ENCODE peak calls at places on chromosomes 1 and 21, in four cellular contexts. O is cardiac muscle cell, T is heart left ventricle, K is dorsolateral prefrontal cortex. R is an unnamed sample.

GRCh38 chr1:155801149-155801548 is 55.9 kb downstream of the GON4L start:
- DNase-seq in O (no peak), T (no peak), K (no peak), R (no peak)

GRCh38 chr1:145871994-145872411 is 13.1 kb upstream of the PIAS3 start:
- DNase-seq in O (peak), T (no peak), K (peak), R (no peak)

GRCh38 chr1:235648954-235649721 is 446 bp downstream of the GNG4 start:
- DNase-seq in O (peak), T (peak), K (peak), R (peak)

GRCh38 chr21:44966135-44967081 is 26.6 kb downstream of the SLX9 start:
- DNase-seq in O (no peak), T (no peak), K (peak), R (no peak)

GRCh38 chr1:151639466-151639865 is 27.6 kb downstream of the SNX27 start:
- DNase-seq in O (no peak), T (no peak), K (no peak), R (no peak)

GRCh38 chr1:45299981-45300668 is 26.6 kb upstream of the HPDL start:
- DNase-seq in O (peak), T (peak), K (peak), R (peak)

GRCh38 chr1:145999321-146000024 is 3.1 kb upstream of the TXNIP start:
- DNase-seq in O (no peak), T (no peak), K (peak), R (no peak)

GRCh38 chr21:44929242-44929798 is 8.6 kb upstream of the ITGB2 start:
- DNase-seq in O (no peak), T (no peak), K (no peak), R (no peak)

GRCh38 chr1:97243973-97244560 is 522.5 kb downstream of the PTBP2 start:
- DNase-seq in O (peak), T (no peak), K (no peak), R (no peak)

GRCh38 chr1:92709738-92710137 is 75.2 kb downstream of the EVI5 start:
- DNase-seq in O (no peak), T (no peak), K (no peak), R (no peak)

GRCh38 chr1:108193333-108193732 is 6.8 kb downstream of the SLC25A24 start:
- DNase-seq in O (no peak), T (no peak), K (no peak), R (no peak)

GRCh38 chr1:170620164-170620563 is 43.8 kb upstream of the PRRX1 start:
- DNase-seq in O (no peak), T (no peak), K (no peak), R (no peak)

GRCh38 chr1:111851552-111851951 is 95.9 kb downstream of the DDX20 start:
- DNase-seq in O (no peak), T (no peak), K (no peak), R (no peak)

GRCh38 chr21:37829447-37829846 is 86.8 kb downstream of the KCNJ6 start:
- DNase-seq in O (no peak), T (no peak), K (no peak), R (no peak)

GRCh38 chr1:38789498-38790169 is 69.9 kb downstream of the RRAGC start:
- DNase-seq in O (peak), T (no peak), K (no peak), R (no peak)

GRCh38 chr1:117312453-117313138 is 54.7 kb upstream of the MAN1A2 start:
- DNase-seq in O (no peak), T (no peak), K (no peak), R (no peak)

GRCh38 chr1:9291914-9292360 is 757 bp upstream of the SPSB1 start:
- DNase-seq in O (no peak), T (peak), K (no peak), R (no peak)

GRCh38 chr21:15352009-15352408 is 287.2 kb upstream of the NRIP1 start:
- DNase-seq in O (no peak), T (no peak), K (no peak), R (no peak)

GRCh38 chr1:46399307-46399706 is 5.2 kb downstream of the FAAH start:
- DNase-seq in O (peak), T (no peak), K (no peak), R (no peak)

GRCh38 chr1:222195857-222196256 is 352.0 kb downstream of the HHIPL2 start:
- DNase-seq in O (no peak), T (no peak), K (no peak), R (no peak)

GRCh38 chr1:47967868-47968267 is 29.3 kb downstream of the TRABD2B start:
- DNase-seq in O (no peak), T (no peak), K (no peak), R (no peak)

GRCh38 chr1:9101510-9102146 is 27.3 kb downstream of the GPR157 start:
- DNase-seq in O (peak), T (peak), K (no peak), R (no peak)

GRCh38 chr21:44614161-44614631 is 2.3 kb downstream of the KRTAP10-8 start:
- DNase-seq in O (no peak), T (no peak), K (no peak), R (no peak)

GRCh38 chr1:152501704-152502103 is 8.9 kb upstream of the LCE5A start:
- DNase-seq in O (no peak), T (no peak), K (no peak), R (no peak)

GRCh38 chr1:228371741-228372182 is 34.9 kb downstream of the TRIM11 start:
- DNase-seq in O (no peak), T (no peak), K (no peak), R (no peak)

GRCh38 chr1:113615425-113615824 is 143.9 kb downstream of the PHTF1 start:
- DNase-seq in O (no peak), T (no peak), K (no peak), R (no peak)

GRCh38 chr1:16907870-16908758 is 12.3 kb downstream of the RNU1-2 start:
- DNase-seq in O (no peak), T (no peak), K (no peak), R (no peak)

GRCh38 chr21:17613242-17613676 is 558 bp upstream of the BTG3 start:
- DNase-seq in O (no peak), T (peak), K (no peak), R (peak)

GRCh38 chr1:100354971-100355394 is 2.7 kb downstream of the CDC14A start:
- DNase-seq in O (peak), T (no peak), K (no peak), R (peak)

GRCh38 chr1:16204216-16204615 is 8.2 kb downstream of the ARHGEF19 start:
- DNase-seq in O (no peak), T (no peak), K (no peak), R (no peak)

GRCh38 chr1:177256153-177256814 is 85.5 kb downstream of the BRINP2 start:
- DNase-seq in O (peak), T (peak), K (no peak), R (peak)

GRCh38 chr1:3651011-3651938 is 1.0 kb upstream of the TP73 start:
- DNase-seq in O (no peak), T (no peak), K (no peak), R (no peak)

GRCh38 chr1:109787845-109788605 is 24.3 kb upstream of the EPS8L3 start:
- DNase-seq in O (peak), T (no peak), K (no peak), R (no peak)

GRCh38 chr21:36456714-36457399 is 23.1 kb downstream of the CLDN14 start:
- DNase-seq in O (no peak), T (no peak), K (no peak), R (no peak)

GRCh38 chr1:168811213-168811612 is 82.2 kb upstream of the DPT start:
- DNase-seq in O (no peak), T (no peak), K (no peak), R (no peak)

GRCh38 chr1:192153276-192153675 is 5.0 kb upstream of the RGS18 start:
- DNase-seq in O (no peak), T (no peak), K (no peak), R (no peak)

GRCh38 chr1:23191199-23191598 is 22.5 kb upstream of the LUZP1 start:
- DNase-seq in O (no peak), T (no peak), K (no peak), R (no peak)

GRCh38 chr1:23196627-23197328 is 20.5 kb downstream of the HTR1D start:
- DNase-seq in O (no peak), T (no peak), K (no peak), R (peak)

GRCh38 chr1:23198373-23198772 is 18.9 kb downstream of the HTR1D start:
- DNase-seq in O (no peak), T (no peak), K (no peak), R (no peak)

GRCh38 chr1:23193391-23194118 is 23.7 kb downstream of the HTR1D start:
- DNase-seq in O (no peak), T (no peak), K (no peak), R (no peak)

GRCh38 chr1:23194119-23194984 is 22.9 kb downstream of the HTR1D start:
- DNase-seq in O (no peak), T (no peak), K (no peak), R (no peak)
- H3K4me3 ChIP-seq in O (no peak), T (no peak), K (no peak), R (no peak)

GRCh38 chr1:6080469-6080868 is 34.8 kb downstream of the KCNAB2 start:
- DNase-seq in O (no peak), T (peak), K (peak), R (no peak)
- TF ChIP-seq CTCF in O (peak), T (peak), K (peak), R (no peak)

DNA sequence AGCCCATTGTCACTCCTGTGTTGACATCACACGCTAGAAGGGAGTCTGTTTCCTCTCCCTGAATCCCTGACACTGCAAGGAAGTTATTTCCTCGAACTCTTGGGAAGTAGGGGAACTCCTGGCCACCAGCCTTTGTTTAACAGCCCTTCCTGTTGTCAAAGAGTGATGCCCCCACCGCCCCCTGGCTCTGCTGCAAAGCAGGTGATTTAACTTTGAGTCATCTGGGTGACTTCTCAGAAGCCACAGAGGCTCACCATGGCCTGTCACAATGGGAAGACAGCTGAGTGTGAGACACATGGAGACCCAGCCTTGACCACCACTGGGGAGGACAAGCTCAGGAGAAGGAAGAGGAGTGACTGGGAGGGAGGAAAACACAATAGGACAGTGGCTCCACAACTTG is 182.8 kb downstream of the PSMG1 start:
- DNase-seq in O (no peak), T (peak), K (no peak), R (no peak)
- H3K27ac ChIP-seq in O (no peak), T (peak), K (no peak), R (peak)

GRCh38 chr1:240498335-240498734 is 113.6 kb downstream of the GREM2 start:
- DNase-seq in O (no peak), T (no peak), K (no peak), R (no peak)

GRCh38 chr1:240497908-240498307 is 114.0 kb downstream of the GREM2 start:
- DNase-seq in O (no peak), T (no peak), K (no peak), R (no peak)

GRCh38 chr1:240495652-240496051 is 116.3 kb downstream of the GREM2 start:
- DNase-seq in O (no peak), T (no peak), K (no peak), R (no peak)

GRCh38 chr1:240496941-240497340 is 115.0 kb downstream of the GREM2 start:
- DNase-seq in O (no peak), T (no peak), K (no peak), R (no peak)

GRCh38 chr1:240496356-240496755 is 115.6 kb downstream of the GREM2 start:
- DNase-seq in O (no peak), T (no peak), K (no peak), R (no peak)
- H3K4me3 ChIP-seq in O (no peak), T (no peak), K (no peak), R (no peak)

GRCh38 chr1:1034438-1034759 is 14.5 kb downstream of the AGRN start:
- DNase-seq in O (no peak), T (no peak), K (no peak), R (no peak)
- TF ChIP-seq CTCF in O (no peak), T (no peak), K (no peak), R (no peak)

GRCh38 chr1:214392246-214392645 is 111.3 kb downstream of the SMYD2 start:
- DNase-seq in O (no peak), T (no peak), K (no peak), R (no peak)
- H3K27ac ChIP-seq in O (no peak), T (no peak), K (no peak), R (no peak)

GRCh38 chr1:87368907-87369306 is 40.2 kb downstream of the LMO4 start:
- DNase-seq in O (no peak), T (no peak), K (no peak), R (no peak)
- H3K4me3 ChIP-seq in O (no peak), T (no peak), K (no peak), R (no peak)

DNA sequence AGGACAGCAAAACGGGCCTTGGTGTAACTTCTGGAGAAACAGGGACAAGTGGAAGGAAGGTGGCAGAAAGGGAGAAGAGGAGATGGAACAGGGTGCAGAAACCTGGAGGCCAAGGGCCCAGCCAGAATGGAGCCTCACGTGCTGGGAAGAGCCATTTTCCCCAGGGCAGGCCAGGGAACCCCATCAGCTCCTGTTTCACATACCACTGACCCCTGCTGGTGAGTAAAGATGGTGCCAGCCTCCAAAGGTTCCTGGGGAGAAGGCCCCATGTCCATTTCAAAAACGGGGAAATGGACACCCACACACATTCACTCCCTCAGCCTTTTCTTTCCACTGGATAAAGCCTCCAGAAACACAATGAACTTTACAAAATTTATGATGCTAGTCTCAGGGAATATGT is 57.6 kb upstream of the JUN start:
- DNase-seq in O (no peak), T (no peak), K (no peak), R (no peak)
- TF ChIP-seq CTCF in O (peak), T (peak), K (no peak), R (no peak)

GRCh38 chr21:46245213-46245915 is 16.8 kb upstream of the LSS start:
- DNase-seq in O (no peak), T (no peak), K (no peak), R (no peak)

GRCh38 chr21:46243865-46244490 is 15.4 kb upstream of the LSS start:
- DNase-seq in O (no peak), T (no peak), K (no peak), R (no peak)

GRCh38 chr21:46243325-46243724 is 14.8 kb upstream of the LSS start:
- DNase-seq in O (no peak), T (no peak), K (no peak), R (no peak)

GRCh38 chr21:46246345-46246744 is 17.8 kb upstream of the LSS start:
- DNase-seq in O (no peak), T (no peak), K (no peak), R (no peak)

GRCh38 chr21:46244602-46245001 is 16.0 kb upstream of the LSS start:
- DNase-seq in O (no peak), T (no peak), K (no peak), R (no peak)
- H3K27ac ChIP-seq in O (no peak), T (no peak), K (no peak), R (no peak)

GRCh38 chr1:209653915-209654351 is 1.7 kb upstream of the LAMB3 start:
- DNase-seq in O (no peak), T (no peak), K (no peak), R (no peak)
- H3K4me3 ChIP-seq in O (no peak), T (no peak), K (no peak), R (no peak)

R was measured in lung.